ENCODE peak calls at places on chromosome 15, in five cellular contexts. I, C, M, R and B are unnamed samples.

GRCh38 chr15:71048913-71049675 is 66.2 kb upstream of the THSD4 start:
- DNase-seq in I (no peak), C (peak), M (no peak), R (peak), B (peak)

GRCh38 chr15:96330450-96331140 is at the start of gene NR2F2:
- DNase-seq in I (peak), C (peak), M (peak), R (peak), B (peak)

GRCh38 chr15:62122249-62122648 is 42.8 kb downstream of the C2CD4B start:
- DNase-seq in I (no peak), C (no peak), M (no peak), R (no peak), B (no peak)

GRCh38 chr15:88029696-88030095 is 226.8 kb downstream of the NTRK3 start:
- DNase-seq in I (no peak), C (peak), M (no peak), R (no peak), B (no peak)

GRCh38 chr15:39704235-39704634 is 78.4 kb downstream of the FSIP1 start:
- DNase-seq in I (no peak), C (no peak), M (no peak), R (no peak), B (no peak)

GRCh38 chr15:41281236-41281635 is 50.2 kb downstream of the CHP1 start:
- DNase-seq in I (no peak), C (peak), M (no peak), R (peak), B (peak)

GRCh38 chr15:65963358-65963757 is 94.1 kb downstream of the RAB11A start:
- DNase-seq in I (no peak), C (no peak), M (no peak), R (no peak), B (no peak)

GRCh38 chr15:33045066-33045810 is 149.3 kb downstream of the FMN1 start:
- DNase-seq in I (no peak), C (peak), M (peak), R (no peak), B (peak)

GRCh38 chr15:42056934-42057743 is 36.3 kb upstream of the PLA2G4E start:
- DNase-seq in I (peak), C (peak), M (peak), R (peak), B (peak)

GRCh38 chr15:78177447-78177873 is 28.3 kb downstream of the IDH3A start:
- DNase-seq in I (peak), C (peak), M (peak), R (no peak), B (peak)
- TF ChIP-seq CTCF in I (peak), C (peak), M (no peak), R (peak), B (peak)

GRCh38 chr15:98671060-98672008 is 23.0 kb downstream of the IGF1R start:
- DNase-seq in I (no peak), C (peak), M (no peak), R (no peak), B (peak)
- H3K4me3 ChIP-seq in I (no peak), C (no peak), M (no peak), R (no peak), B (no peak)

GRCh38 chr15:100005013-100005412 is 271.8 kb upstream of the LYSMD4 start:
- DNase-seq in I (no peak), C (no peak), M (no peak), R (no peak), B (no peak)
- TF ChIP-seq CTCF in I (no peak), C (no peak), M (no peak), R (no peak), B (no peak)

DNA sequence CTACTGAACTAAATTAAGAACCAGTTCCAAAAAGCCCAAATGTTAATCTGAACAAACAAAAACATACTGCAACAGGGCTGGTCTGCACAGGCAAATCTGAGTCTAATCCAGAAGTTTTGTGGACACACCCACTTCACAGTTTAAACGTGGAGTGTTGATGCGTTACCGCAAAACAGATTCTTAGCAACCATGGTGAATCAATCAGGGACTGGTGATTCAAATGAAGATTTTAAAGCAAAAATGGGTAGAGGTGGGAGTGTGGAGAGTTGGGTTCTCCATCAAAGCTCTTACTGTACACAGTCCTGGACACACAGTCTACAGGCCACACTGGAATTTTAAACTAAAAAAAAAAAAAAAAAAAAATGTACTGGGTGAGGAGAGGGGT is 5.2 kb downstream of the ANXA2 start:
- DNase-seq in I (peak), C (peak), M (no peak), R (peak), B (peak)
- H3K4me3 ChIP-seq in I (no peak), C (peak), M (no peak), R (peak), B (peak)

GRCh38 chr15:58463815-58464697 is 32.3 kb downstream of the LIPC start:
- DNase-seq in I (no peak), C (no peak), M (no peak), R (no peak), B (peak)
- TF ChIP-seq CTCF in I (no peak), C (no peak), M (no peak), R (no peak), B (no peak)

GRCh38 chr15:86541540-86541939 is 461.9 kb downstream of the AGBL1 start:
- DNase-seq in I (no peak), C (no peak), M (no peak), R (no peak), B (no peak)
- H3K4me3 ChIP-seq in I (no peak), C (no peak), M (no peak), R (no peak), B (no peak)

GRCh38 chr15:75625542-75626347 is at the start of gene SNUPN:
- DNase-seq in I (peak), C (peak), M (peak), R (no peak), B (peak)

GRCh38 chr15:75622505-75622904 is 3.0 kb downstream of the SNUPN start:
- DNase-seq in I (no peak), C (no peak), M (no peak), R (no peak), B (no peak)

GRCh38 chr15:75616766-75617165 is 8.8 kb downstream of the SNUPN start:
- DNase-seq in I (no peak), C (no peak), M (no peak), R (no peak), B (no peak)

GRCh38 chr15:75620043-75620775 is 5.3 kb downstream of the SNUPN start:
- DNase-seq in I (peak), C (peak), M (peak), R (no peak), B (peak)

DNA sequence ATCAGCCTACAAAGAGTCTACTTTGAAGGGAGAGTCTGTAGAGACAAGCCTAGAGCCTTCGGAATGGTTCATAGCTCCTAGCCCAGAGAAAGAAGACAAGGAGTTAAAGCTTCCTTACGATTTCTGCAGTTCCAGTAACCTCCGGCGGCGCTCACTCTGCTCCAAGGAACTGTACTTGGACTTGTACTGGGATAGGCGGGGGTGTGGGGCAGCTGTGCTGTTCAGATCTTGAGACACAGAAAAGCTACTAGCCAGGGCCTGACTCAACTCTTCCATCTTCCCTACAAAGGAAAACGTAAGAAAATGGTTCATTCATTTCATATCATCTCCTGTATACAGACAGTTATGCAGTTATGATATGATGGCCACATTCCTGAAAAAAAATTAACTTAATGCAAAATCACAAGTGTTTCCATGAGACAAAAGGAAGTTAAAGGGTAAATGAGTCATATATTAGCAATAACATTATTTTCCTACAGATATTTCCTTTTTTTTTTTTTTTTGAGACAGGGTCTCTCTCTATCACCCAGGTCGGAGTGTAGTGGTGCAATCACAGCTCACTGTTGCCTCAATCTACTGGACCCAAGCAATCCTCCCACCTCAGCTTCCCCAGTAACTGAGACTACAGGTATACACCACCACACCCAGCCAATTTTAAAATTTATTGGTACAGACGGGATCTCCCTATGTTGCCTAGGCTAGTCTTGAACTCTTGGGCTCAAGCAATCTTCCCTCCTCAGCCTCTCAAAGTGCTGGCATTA is 4.6 kb downstream of the SNUPN start:
- DNase-seq in I (peak), C (peak), M (peak), R (no peak), B (peak)
- TF ChIP-seq CTCF in I (peak), C (peak), M (no peak), R (peak), B (peak)